ENCODE peak calls at places on chromosome X, in six cellular contexts. Z, S, D, Y, E and T are unnamed samples.

GRCh38 chrX:57918750-57919436 is 8.6 kb upstream of the ZXDA start:
- DNase-seq in E (peak), S (peak), Z (no peak), D (no peak), Y (no peak), T (peak)

GRCh38 chrX:275967-276587 is 5.1 kb upstream of the PLCXD1 start:
- DNase-seq in E (peak), D (no peak), Y (no peak), Z (peak), S (peak), T (peak)

GRCh38 chrX:140504371-140505324 is at the start of gene SOX3:
- DNase-seq in Z (no peak), E (no peak), Y (no peak), S (no peak), D (no peak), T (no peak)

GRCh38 chrX:81304545-81304944 is 102.6 kb downstream of the SH3BGRL start:
- DNase-seq in E (no peak), D (no peak), Y (no peak), Z (no peak), S (no peak), T (no peak)

GRCh38 chrX:38124000-38124399 is 96.7 kb downstream of the SRPX start:
- DNase-seq in S (no peak), D (no peak), Y (no peak), E (no peak), Z (no peak), T (no peak)

GRCh38 chrX:107827852-107828251 is 2.2 kb downstream of the MID2 start:
- DNase-seq in D (no peak), S (no peak), Z (no peak), E (no peak), Y (no peak), T (no peak)

GRCh38 chrX:19953145-19953544 is 37.7 kb downstream of the BCLAF3 start:
- DNase-seq in Z (no peak), Y (no peak), S (no peak), E (no peak), D (no peak), T (no peak)

GRCh38 chrX:77595848-77596247 is 148.7 kb downstream of the FGF16 start:
- DNase-seq in E (no peak), S (no peak), Y (no peak), D (no peak), Z (no peak), T (no peak)

GRCh38 chrX:104318330-104319009 is 63.7 kb upstream of the ESX1 start:
- DNase-seq in Z (no peak), Y (no peak), D (peak), S (peak), E (no peak), T (peak)

GRCh38 chrX:39836802-39837420 is 260.8 kb downstream of the BCOR start:
- DNase-seq in Z (no peak), D (no peak), E (no peak), S (no peak), Y (no peak), T (no peak)

GRCh38 chrX:153818571-153819397 is 11.6 kb downstream of the PDZD4 start:
- DNase-seq in Y (peak), D (no peak), S (peak), Z (peak), E (peak), T (peak)

GRCh38 chrX:137051978-137052640 is 18.3 kb upstream of the GPR101 start:
- DNase-seq in D (no peak), S (peak), E (peak), Y (peak), Z (peak), T (peak)

GRCh38 chrX:71846429-71846828 is 64.2 kb upstream of the NHSL2 start:
- DNase-seq in E (no peak), Y (no peak), D (no peak), Z (no peak), S (peak), T (no peak)

GRCh38 chrX:50495616-50496015 is 25.0 kb upstream of the DGKK start:
- DNase-seq in Z (no peak), Y (no peak), S (no peak), E (peak), D (no peak), T (no peak)

GRCh38 chrX:72714471-72714916 is 388 bp upstream of the PHKA1 start:
- DNase-seq in S (peak), E (peak), Y (no peak), Z (no peak), D (no peak), T (peak)

GRCh38 chrX:9133426-9133825 is 99.5 kb upstream of the FAM9B start:
- DNase-seq in Y (no peak), S (no peak), Z (no peak), D (no peak), E (no peak), T (no peak)

GRCh38 chrX:118495958-118496762 is 545 bp downstream of the DOCK11 start:
- DNase-seq in E (peak), S (peak), D (no peak), Z (peak), Y (peak), T (peak)

GRCh38 chrX:42119076-42119475 is 195.7 kb upstream of the CASK start:
- DNase-seq in S (peak), Z (no peak), D (peak), Y (no peak), E (no peak), T (peak)

GRCh38 chrX:97787849-97788248 is 904.1 kb downstream of the RPA4 start:
- DNase-seq in Z (no peak), Y (no peak), D (no peak), S (no peak), E (no peak), T (no peak)

GRCh38 chrX:120309873-120310730 is 1.2 kb downstream of the TMEM255A start:
- DNase-seq in D (no peak), Z (peak), Y (no peak), E (no peak), S (no peak), T (no peak)

GRCh38 chrX:20664774-20665173 is 398.1 kb upstream of the RPS6KA3 start:
- DNase-seq in Z (no peak), Y (no peak), D (no peak), E (no peak), S (no peak), T (no peak)

GRCh38 chrX:4485917-4486316 is 772.5 kb upstream of the PRKX start:
- DNase-seq in S (no peak), Z (no peak), Y (no peak), D (no peak), E (no peak), T (no peak)

GRCh38 chrX:42237956-42238355 is 314.6 kb upstream of the CASK start:
- DNase-seq in E (no peak), Y (no peak), Z (no peak), S (no peak), D (no peak), T (no peak)

GRCh38 chrX:115067812-115068211 is 50.4 kb upstream of the IL13RA2 start:
- DNase-seq in S (no peak), Y (no peak), E (no peak), Z (no peak), D (no peak), T (no peak)

GRCh38 chrX:23483396-23483795 is 148.7 kb downstream of the PTCHD1 start:
- DNase-seq in D (no peak), E (no peak), S (no peak), Z (no peak), Y (no peak), T (no peak)

GRCh38 chrX:131704136-131704695 is 160.3 kb downstream of the OR13H1 start:
- DNase-seq in E (peak), S (peak), Z (peak), Y (peak), D (no peak), T (no peak)

GRCh38 chrX:12771445-12772069 is 19.7 kb upstream of the PRPS2 start:
- DNase-seq in Y (peak), S (no peak), Z (peak), E (peak), D (no peak), T (no peak)